ENCODE peak calls at places on chromosomes 3 and 15, in nine cellular contexts. One of them, this sample, is unnamed.

GRCh38 chr15:85710340-85710842 is 84.3 kb downstream of the KLHL25 start:
- DNase-seq in activated B cell treated with CpG ODN at 0.5 μM for 24 hours: no peak
- DNase-seq in EH: no peak
- DNase-seq in AG20443: no peak
- DNase-seq in fibroblast of pulmonary artery: no peak
- DNase-seq in esophagus squamous epithelium: no peak
- DNase-seq in EL: no peak
- DNase-seq in naive thymus-derived CD4-positive, alpha-beta T cell: no peak
- DNase-seq in T-helper 17 cell: no peak
- DNase-seq in this sample: no peak

GRCh38 chr3:55177749-55178148 is 249.9 kb upstream of the LRTM1 start:
- DNase-seq in esophagus squamous epithelium: no peak
- DNase-seq in EH: no peak
- DNase-seq in fibroblast of pulmonary artery: peak
- DNase-seq in AG20443: no peak
- DNase-seq in activated B cell treated with CpG ODN at 0.5 μM for 24 hours: no peak
- DNase-seq in EL: no peak
- DNase-seq in naive thymus-derived CD4-positive, alpha-beta T cell: no peak
- DNase-seq in T-helper 17 cell: no peak
- DNase-seq in this sample: no peak

GRCh38 chr3:36319683-36320082 is 60.6 kb upstream of the STAC start:
- DNase-seq in EL: no peak
- DNase-seq in activated B cell treated with CpG ODN at 0.5 μM for 24 hours: no peak
- DNase-seq in T-helper 17 cell: no peak
- DNase-seq in naive thymus-derived CD4-positive, alpha-beta T cell: no peak
- DNase-seq in EH: no peak
- DNase-seq in esophagus squamous epithelium: no peak
- DNase-seq in AG20443: no peak
- DNase-seq in fibroblast of pulmonary artery: no peak
- DNase-seq in this sample: no peak

GRCh38 chr3:54202029-54202428 is 79.7 kb downstream of the CACNA2D3 start:
- DNase-seq in AG20443: no peak
- DNase-seq in T-helper 17 cell: no peak
- DNase-seq in esophagus squamous epithelium: no peak
- DNase-seq in naive thymus-derived CD4-positive, alpha-beta T cell: no peak
- DNase-seq in EL: no peak
- DNase-seq in fibroblast of pulmonary artery: no peak
- DNase-seq in EH: no peak
- DNase-seq in activated B cell treated with CpG ODN at 0.5 μM for 24 hours: no peak
- DNase-seq in this sample: no peak

GRCh38 chr3:128404276-128405062 is 62.2 kb downstream of the DNAJB8 start:
- DNase-seq in esophagus squamous epithelium: no peak
- DNase-seq in fibroblast of pulmonary artery: no peak
- DNase-seq in EH: no peak
- DNase-seq in EL: no peak
- DNase-seq in AG20443: no peak
- DNase-seq in naive thymus-derived CD4-positive, alpha-beta T cell: no peak
- DNase-seq in activated B cell treated with CpG ODN at 0.5 μM for 24 hours: no peak
- DNase-seq in T-helper 17 cell: no peak
- DNase-seq in this sample: no peak

GRCh38 chr3:125440559-125440955 is 65.4 kb upstream of the ZNF148 start:
- DNase-seq in AG20443: no peak
- DNase-seq in activated B cell treated with CpG ODN at 0.5 μM for 24 hours: no peak
- DNase-seq in esophagus squamous epithelium: no peak
- DNase-seq in EH: peak
- DNase-seq in EL: no peak
- DNase-seq in T-helper 17 cell: no peak
- DNase-seq in fibroblast of pulmonary artery: no peak
- DNase-seq in naive thymus-derived CD4-positive, alpha-beta T cell: no peak
- DNase-seq in this sample: no peak

GRCh38 chr3:85360742-85361387 is 402.1 kb downstream of the CADM2 start:
- DNase-seq in naive thymus-derived CD4-positive, alpha-beta T cell: no peak
- DNase-seq in esophagus squamous epithelium: no peak
- DNase-seq in fibroblast of pulmonary artery: peak
- DNase-seq in AG20443: peak
- DNase-seq in T-helper 17 cell: no peak
- DNase-seq in EH: no peak
- DNase-seq in activated B cell treated with CpG ODN at 0.5 μM for 24 hours: no peak
- DNase-seq in EL: no peak
- DNase-seq in this sample: peak

GRCh38 chr3:50436063-50436674 is 67.3 kb downstream of the CACNA2D2 start:
- DNase-seq in naive thymus-derived CD4-positive, alpha-beta T cell: peak
- DNase-seq in esophagus squamous epithelium: no peak
- DNase-seq in EH: peak
- DNase-seq in AG20443: peak
- DNase-seq in EL: peak
- DNase-seq in T-helper 17 cell: peak
- DNase-seq in fibroblast of pulmonary artery: peak
- DNase-seq in activated B cell treated with CpG ODN at 0.5 μM for 24 hours: peak
- DNase-seq in this sample: peak

GRCh38 chr3:4824948-4825325 is 154.3 kb upstream of the BHLHE40 start:
- DNase-seq in esophagus squamous epithelium: no peak
- DNase-seq in AG20443: peak
- DNase-seq in activated B cell treated with CpG ODN at 0.5 μM for 24 hours: no peak
- DNase-seq in T-helper 17 cell: no peak
- DNase-seq in naive thymus-derived CD4-positive, alpha-beta T cell: no peak
- DNase-seq in EL: peak
- DNase-seq in EH: peak
- DNase-seq in fibroblast of pulmonary artery: peak
- DNase-seq in this sample: no peak

GRCh38 chr15:51161491-51162260 is 67.0 kb upstream of the TNFAIP8L3 start:
- DNase-seq in EL: peak
- DNase-seq in activated B cell treated with CpG ODN at 0.5 μM for 24 hours: no peak
- DNase-seq in naive thymus-derived CD4-positive, alpha-beta T cell: no peak
- DNase-seq in AG20443: peak
- DNase-seq in esophagus squamous epithelium: no peak
- DNase-seq in fibroblast of pulmonary artery: no peak
- DNase-seq in T-helper 17 cell: no peak
- DNase-seq in EH: peak
- DNase-seq in this sample: no peak

GRCh38 chr15:93420050-93420452 is 331.0 kb upstream of the RGMA start:
- DNase-seq in EL: no peak
- DNase-seq in EH: no peak
- DNase-seq in AG20443: no peak
- DNase-seq in T-helper 17 cell: no peak
- DNase-seq in esophagus squamous epithelium: no peak
- DNase-seq in activated B cell treated with CpG ODN at 0.5 μM for 24 hours: no peak
- DNase-seq in naive thymus-derived CD4-positive, alpha-beta T cell: no peak
- DNase-seq in fibroblast of pulmonary artery: no peak
- DNase-seq in this sample: no peak

GRCh38 chr15:43420435-43420834 is 49.5 kb downstream of the TUBGCP4 start:
- DNase-seq in activated B cell treated with CpG ODN at 0.5 μM for 24 hours: no peak
- DNase-seq in EH: no peak
- DNase-seq in esophagus squamous epithelium: no peak
- DNase-seq in AG20443: no peak
- DNase-seq in naive thymus-derived CD4-positive, alpha-beta T cell: no peak
- DNase-seq in fibroblast of pulmonary artery: no peak
- DNase-seq in EL: no peak
- DNase-seq in T-helper 17 cell: no peak
- DNase-seq in this sample: no peak

GRCh38 chr3:39166932-39167532 is 13.6 kb upstream of the CSRNP1 start:
- DNase-seq in activated B cell treated with CpG ODN at 0.5 μM for 24 hours: no peak
- DNase-seq in esophagus squamous epithelium: no peak
- DNase-seq in AG20443: peak
- DNase-seq in naive thymus-derived CD4-positive, alpha-beta T cell: no peak
- DNase-seq in fibroblast of pulmonary artery: peak
- DNase-seq in EH: peak
- DNase-seq in EL: peak
- DNase-seq in T-helper 17 cell: no peak
- DNase-seq in this sample: no peak

GRCh38 chr3:185709241-185709955 is 115.4 kb downstream of the IGF2BP2 start:
- DNase-seq in activated B cell treated with CpG ODN at 0.5 μM for 24 hours: no peak
- DNase-seq in T-helper 17 cell: no peak
- DNase-seq in EH: no peak
- DNase-seq in fibroblast of pulmonary artery: no peak
- DNase-seq in esophagus squamous epithelium: no peak
- DNase-seq in EL: no peak
- DNase-seq in naive thymus-derived CD4-positive, alpha-beta T cell: no peak
- DNase-seq in AG20443: no peak
- DNase-seq in this sample: no peak

GRCh38 chr15:41493205-41493901 is at the start of gene ITPKA:
- DNase-seq in fibroblast of pulmonary artery: peak
- DNase-seq in EH: peak
- DNase-seq in EL: peak
- DNase-seq in activated B cell treated with CpG ODN at 0.5 μM for 24 hours: peak
- DNase-seq in naive thymus-derived CD4-positive, alpha-beta T cell: peak
- DNase-seq in AG20443: peak
- DNase-seq in T-helper 17 cell: peak
- DNase-seq in esophagus squamous epithelium: no peak
- DNase-seq in this sample: peak

GRCh38 chr3:12470111-12470510 is 14.2 kb upstream of the TSEN2 start:
- DNase-seq in fibroblast of pulmonary artery: no peak
- DNase-seq in T-helper 17 cell: no peak
- DNase-seq in EL: peak
- DNase-seq in naive thymus-derived CD4-positive, alpha-beta T cell: no peak
- DNase-seq in esophagus squamous epithelium: no peak
- DNase-seq in activated B cell treated with CpG ODN at 0.5 μM for 24 hours: no peak
- DNase-seq in AG20443: no peak
- DNase-seq in EH: peak
- DNase-seq in this sample: no peak

GRCh38 chr15:47691896-47692295 is 25.4 kb upstream of the SEMA6D start:
- DNase-seq in activated B cell treated with CpG ODN at 0.5 μM for 24 hours: no peak
- DNase-seq in AG20443: no peak
- DNase-seq in fibroblast of pulmonary artery: no peak
- DNase-seq in EL: no peak
- DNase-seq in EH: no peak
- DNase-seq in esophagus squamous epithelium: no peak
- DNase-seq in T-helper 17 cell: no peak
- DNase-seq in naive thymus-derived CD4-positive, alpha-beta T cell: no peak
- DNase-seq in this sample: no peak

GRCh38 chr3:127761101-127761802 is 61.1 kb downstream of the MGLL start:
- DNase-seq in naive thymus-derived CD4-positive, alpha-beta T cell: no peak
- DNase-seq in EL: no peak
- DNase-seq in activated B cell treated with CpG ODN at 0.5 μM for 24 hours: no peak
- DNase-seq in EH: no peak
- DNase-seq in fibroblast of pulmonary artery: no peak
- DNase-seq in AG20443: no peak
- DNase-seq in esophagus squamous epithelium: no peak
- DNase-seq in T-helper 17 cell: no peak
- DNase-seq in this sample: peak

GRCh38 chr15:85412956-85413854 is 32.8 kb downstream of the AKAP13 start:
- DNase-seq in esophagus squamous epithelium: peak
- DNase-seq in fibroblast of pulmonary artery: peak
- DNase-seq in AG20443: peak
- DNase-seq in naive thymus-derived CD4-positive, alpha-beta T cell: peak
- DNase-seq in EL: peak
- DNase-seq in T-helper 17 cell: peak
- DNase-seq in EH: peak
- DNase-seq in activated B cell treated with CpG ODN at 0.5 μM for 24 hours: peak
- DNase-seq in this sample: peak

GRCh38 chr3:171995486-171995885 is 43.9 kb upstream of the FNDC3B start:
- DNase-seq in activated B cell treated with CpG ODN at 0.5 μM for 24 hours: no peak
- DNase-seq in EL: no peak
- DNase-seq in esophagus squamous epithelium: no peak
- DNase-seq in AG20443: no peak
- DNase-seq in EH: no peak
- DNase-seq in T-helper 17 cell: no peak
- DNase-seq in naive thymus-derived CD4-positive, alpha-beta T cell: no peak
- DNase-seq in fibroblast of pulmonary artery: no peak
- DNase-seq in this sample: no peak

GRCh38 chr15:87362531-87362930 is 894.0 kb downstream of the NTRK3 start:
- DNase-seq in activated B cell treated with CpG ODN at 0.5 μM for 24 hours: no peak
- DNase-seq in EL: peak
- DNase-seq in fibroblast of pulmonary artery: no peak
- DNase-seq in EH: no peak
- DNase-seq in AG20443: no peak
- DNase-seq in naive thymus-derived CD4-positive, alpha-beta T cell: no peak
- DNase-seq in T-helper 17 cell: no peak
- DNase-seq in esophagus squamous epithelium: no peak
- DNase-seq in this sample: no peak

This sample was measured in upper lobe of left lung.